ENCODE peak calls at places on chromosomes 5 and 9, in four cellular contexts. One of them, this sample, is unnamed. For H3K9me3 and H3K4me1, the result is how much of the 10 kb centered on the place peaks cover.

GRCh38 chr9:80294955-80295354 is 723.2 kb downstream of the TLE4 start:
- DNase-seq in adrenal gland: no peak
- DNase-seq in heart right ventricle: no peak
- DNase-seq in transverse colon: no peak
- DNase-seq in this sample: no peak

GRCh38 chr5:14240366-14240765 is 97.2 kb downstream of the TRIO start:
- DNase-seq in adrenal gland: no peak
- DNase-seq in heart right ventricle: no peak
- DNase-seq in transverse colon: no peak
- DNase-seq in this sample: no peak

GRCh38 chr5:37837101-37838032 is 2.5 kb downstream of the GDNF start:
- DNase-seq in transverse colon: peak
- DNase-seq in adrenal gland: peak
- DNase-seq in heart right ventricle: peak
- DNase-seq in this sample: peak

GRCh38 chr5:8522635-8523034 is 653.7 kb downstream of the MTRR start:
- DNase-seq in transverse colon: no peak
- DNase-seq in adrenal gland: no peak
- DNase-seq in heart right ventricle: no peak
- DNase-seq in this sample: no peak

GRCh38 chr9:88871669-88872068 is 119.6 kb upstream of the S1PR3 start:
- DNase-seq in transverse colon: no peak
- DNase-seq in adrenal gland: no peak
- DNase-seq in heart right ventricle: no peak
- DNase-seq in this sample: no peak

GRCh38 chr5:108702546-108702945 is 45.2 kb upstream of the FER start:
- DNase-seq in transverse colon: no peak
- DNase-seq in heart right ventricle: no peak
- DNase-seq in adrenal gland: no peak
- DNase-seq in this sample: no peak

GRCh38 chr5:125210241-125210947 is 464.0 kb upstream of the ZNF608 start:
- DNase-seq in adrenal gland: no peak
- DNase-seq in heart right ventricle: no peak
- DNase-seq in transverse colon: no peak
- DNase-seq in this sample: no peak

GRCh38 chr9:83449981-83450380 is 88.2 kb downstream of the FRMD3 start:
- DNase-seq in transverse colon: no peak
- DNase-seq in adrenal gland: no peak
- DNase-seq in heart right ventricle: no peak
- DNase-seq in this sample: no peak

GRCh38 chr5:172147857-172148256 is 40.2 kb downstream of the STK10 start:
- DNase-seq in heart right ventricle: no peak
- DNase-seq in transverse colon: peak
- DNase-seq in adrenal gland: no peak
- DNase-seq in this sample: no peak

GRCh38 chr9:31418419-31418818 is 966.0 kb upstream of the ACO1 start:
- DNase-seq in heart right ventricle: no peak
- DNase-seq in adrenal gland: no peak
- DNase-seq in transverse colon: no peak
- DNase-seq in this sample: no peak

GRCh38 chr5:143922718-143923117 is 110.8 kb downstream of the HMHB1 start:
- DNase-seq in adrenal gland: no peak
- DNase-seq in transverse colon: no peak
- DNase-seq in heart right ventricle: no peak
- DNase-seq in this sample: no peak

GRCh38 chr9:131677445-131678180 is 62.3 kb downstream of the RAPGEF1 start:
- DNase-seq in heart right ventricle: no peak
- DNase-seq in adrenal gland: no peak
- DNase-seq in transverse colon: peak
- DNase-seq in this sample: no peak

GRCh38 chr5:57482671-57483106 is at the start of gene ACTBL2:
- DNase-seq in adrenal gland: no peak
- DNase-seq in heart right ventricle: no peak
- DNase-seq in transverse colon: no peak
- DNase-seq in this sample: no peak

GRCh38 chr9:130860458-130861316 is 25.6 kb downstream of the ABL1 start:
- DNase-seq in heart right ventricle: peak
- DNase-seq in transverse colon: peak
- DNase-seq in adrenal gland: peak
- DNase-seq in this sample: peak

GRCh38 chr5:54704341-54704740 is 186.8 kb downstream of the SNX18 start:
- DNase-seq in transverse colon: no peak
- DNase-seq in heart right ventricle: no peak
- DNase-seq in adrenal gland: no peak
- DNase-seq in this sample: no peak

GRCh38 chr9:4796988-4797956 is 4.5 kb downstream of the RCL1 start:
- DNase-seq in transverse colon: no peak
- DNase-seq in adrenal gland: peak
- DNase-seq in heart right ventricle: no peak
- DNase-seq in this sample: no peak

GRCh38 chr5:66306105-66306843 is 162.2 kb downstream of the SREK1 start:
- DNase-seq in adrenal gland: peak
- DNase-seq in transverse colon: peak
- DNase-seq in heart right ventricle: no peak
- DNase-seq in this sample: peak

GRCh38 chr5:177366528-177367322 is 9.0 kb downstream of the RGS14 start:
- DNase-seq in heart right ventricle: peak
- DNase-seq in transverse colon: peak
- DNase-seq in adrenal gland: peak
- DNase-seq in this sample: peak

GRCh38 chr5:133294380-133294779 is 242.6 kb downstream of the HSPA4 start:
- DNase-seq in transverse colon: no peak
- DNase-seq in adrenal gland: no peak
- DNase-seq in heart right ventricle: no peak
- DNase-seq in this sample: no peak

GRCh38 chr9:96450613-96451544 is 910 bp downstream of the HABP4 start:
- DNase-seq in adrenal gland: peak
- DNase-seq in transverse colon: peak
- DNase-seq in heart right ventricle: peak
- DNase-seq in this sample: peak

GRCh38 chr9:121353246-121353975 is 16.6 kb downstream of the STOM start:
- DNase-seq in heart right ventricle: no peak
- DNase-seq in adrenal gland: no peak
- DNase-seq in transverse colon: no peak
- DNase-seq in this sample: no peak

GRCh38 chr9:13865869-13866268 is 448.1 kb downstream of the NFIB start:
- DNase-seq in adrenal gland: no peak
- DNase-seq in heart right ventricle: no peak
- DNase-seq in transverse colon: no peak
- DNase-seq in this sample: no peak

GRCh38 chr5:134626369-134627014 is 6.1 kb downstream of the SAR1B start:
- DNase-seq in adrenal gland: no peak
- DNase-seq in transverse colon: no peak
- DNase-seq in heart right ventricle: no peak
- DNase-seq in this sample: no peak

GRCh38 chr9:95507456-95508241 is 9.1 kb downstream of the PTCH1 start:
- DNase-seq in heart right ventricle: peak
- DNase-seq in transverse colon: peak
- DNase-seq in adrenal gland: peak
- DNase-seq in this sample: peak

GRCh38 chr9:91991621-91992435 is 41.8 kb upstream of the ROR2 start:
- DNase-seq in transverse colon: no peak
- DNase-seq in heart right ventricle: no peak
- DNase-seq in adrenal gland: no peak
- DNase-seq in this sample: no peak

GRCh38 chr9:20684865-20685696 is 1.0 kb downstream of the FOCAD start:
- DNase-seq in transverse colon: no peak
- DNase-seq in heart right ventricle: no peak
- DNase-seq in adrenal gland: no peak
- DNase-seq in this sample: no peak

GRCh38 chr5:20538341-20538740 is 550.3 kb upstream of the CDH18 start:
- DNase-seq in adrenal gland: no peak
- DNase-seq in transverse colon: no peak
- DNase-seq in heart right ventricle: no peak
- DNase-seq in this sample: no peak

GRCh38 chr9:138112791-138113600 is 235.4 kb downstream of the CACNA1B start:
- DNase-seq in adrenal gland: peak
- DNase-seq in transverse colon: no peak
- DNase-seq in heart right ventricle: no peak
- DNase-seq in this sample: no peak

GRCh38 chr9:106481003-106481614 is 381.9 kb upstream of the ZNF462 start:
- DNase-seq in heart right ventricle: no peak
- DNase-seq in adrenal gland: no peak
- DNase-seq in transverse colon: no peak
- DNase-seq in this sample: no peak

GRCh38 chr9:136141716-136142415 is 23.2 kb upstream of the TMEM250 start:
- DNase-seq in adrenal gland: no peak
- DNase-seq in transverse colon: no peak
- DNase-seq in heart right ventricle: no peak
- DNase-seq in this sample: no peak

GRCh38 chr5:80656425-80656824 is 1.6 kb upstream of the DHFR start:
- DNase-seq in transverse colon: no peak
- DNase-seq in heart right ventricle: no peak
- DNase-seq in adrenal gland: no peak
- DNase-seq in this sample: no peak

DNA sequence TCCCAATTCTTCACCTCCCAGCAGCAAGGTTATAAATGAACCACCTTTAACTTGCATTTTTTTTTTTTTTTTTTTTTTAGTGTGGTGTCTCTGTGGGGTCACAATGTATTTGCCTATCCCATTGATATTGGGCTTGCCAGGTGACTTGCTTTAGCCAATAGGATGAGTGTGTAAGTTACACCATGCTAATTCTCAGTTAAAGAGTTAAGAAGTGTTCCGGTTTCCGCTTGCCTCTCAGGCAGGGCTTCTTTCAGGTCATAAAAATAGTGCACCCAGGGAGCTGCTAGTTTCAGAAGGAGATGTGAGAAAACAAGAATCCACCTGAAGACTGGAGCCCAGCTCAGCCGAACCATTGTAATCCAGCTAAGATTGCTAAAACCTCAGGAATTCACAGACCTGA is 84.2 kb upstream of the PTPRD start:
- DNase-seq in heart right ventricle: no peak
- DNase-seq in adrenal gland: no peak
- DNase-seq in transverse colon: no peak
- DNase-seq in this sample: no peak
- H3K9me3 ChIP-seq in heart right ventricle: under half
- H3K9me3 ChIP-seq in adrenal gland: under half
- H3K9me3 ChIP-seq in transverse colon: under half
- H3K9me3 ChIP-seq in this sample: under half

GRCh38 chr9:37947987-37948386 is 44.1 kb upstream of the SLC25A51 start:
- DNase-seq in heart right ventricle: no peak
- DNase-seq in transverse colon: no peak
- DNase-seq in adrenal gland: no peak
- DNase-seq in this sample: no peak
- H3K4me1 ChIP-seq in heart right ventricle: under half
- H3K4me1 ChIP-seq in transverse colon: under half
- H3K4me1 ChIP-seq in adrenal gland: under half
- H3K4me1 ChIP-seq in this sample: under half

GRCh38 chr5:89893546-89893945 is 516.0 kb downstream of the CETN3 start:
- DNase-seq in heart right ventricle: no peak
- DNase-seq in adrenal gland: no peak
- DNase-seq in transverse colon: no peak
- DNase-seq in this sample: no peak
- H3K9me3 ChIP-seq in heart right ventricle: under half
- H3K9me3 ChIP-seq in adrenal gland: under half
- H3K9me3 ChIP-seq in transverse colon: under half
- H3K9me3 ChIP-seq in this sample: under half

GRCh38 chr9:108474356-108474755 is 381.4 kb downstream of the ACTL7B start:
- DNase-seq in heart right ventricle: no peak
- DNase-seq in adrenal gland: no peak
- DNase-seq in transverse colon: no peak
- DNase-seq in this sample: no peak
- H3K4me1 ChIP-seq in heart right ventricle: under half
- H3K4me1 ChIP-seq in adrenal gland: under half
- H3K4me1 ChIP-seq in transverse colon: under half
- H3K4me1 ChIP-seq in this sample: under half

DNA sequence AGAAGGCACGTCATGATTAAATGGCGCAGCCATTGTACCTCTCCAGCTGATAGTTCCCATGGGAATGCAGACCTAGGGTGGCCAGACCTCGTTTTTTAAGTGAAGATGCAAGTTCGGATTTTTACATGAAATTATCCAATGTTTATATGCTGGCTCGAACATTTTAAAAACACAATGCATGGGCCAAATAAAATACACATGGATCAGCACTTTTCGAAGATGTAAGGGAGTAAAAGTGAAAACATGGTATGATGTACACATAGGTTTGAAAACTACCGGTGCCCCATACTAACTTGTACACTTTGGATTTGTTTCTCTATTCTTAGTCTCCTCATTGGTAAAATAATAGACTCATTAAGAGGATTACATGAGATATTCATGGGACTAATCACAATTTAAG is 412.5 kb upstream of the CCNG1 start:
- DNase-seq in heart right ventricle: no peak
- DNase-seq in adrenal gland: no peak
- DNase-seq in transverse colon: no peak
- DNase-seq in this sample: no peak
- H3K9me3 ChIP-seq in heart right ventricle: under half
- H3K9me3 ChIP-seq in adrenal gland: under half
- H3K9me3 ChIP-seq in transverse colon: under half
- H3K9me3 ChIP-seq in this sample: under half

This sample was measured in body of pancreas.